ENCODE peak calls at places on chromosomes 3 and 15, in seven cellular contexts. F is K562, T is A549, P is HCT116, M is HepG2, V is H1, C is GM12878. E is an unnamed sample.

GRCh38 chr3:119497824-119498187 is 541 bp upstream of the TIMMDC1 start:
- DNase-seq in F (peak; percentile 41), T (peak; percentile 22), P (no peak), M (peak; percentile 20), V (no peak), C (no peak), E (peak; percentile 21)

GRCh38 chr3:46022909-46023785 is 4.1 kb downstream of the XCR1 start:
- DNase-seq in F (peak; percentile 68), T (no peak), P (no peak), M (no peak), V (peak; percentile 27), C (no peak), E (no peak)

GRCh38 chr15:101167791-101168462 is 83.9 kb downstream of the CHSY1 start:
- DNase-seq in F (peak; percentile 97), T (no peak), P (peak; percentile 31), M (peak; percentile 57), V (no peak), C (no peak), E (peak; percentile 97)

GRCh38 chr3:139537795-139538538 is 1.6 kb downstream of the RBP1 start:
- DNase-seq in F (no peak), T (no peak), P (peak; percentile 57), M (peak; percentile 62), V (no peak), C (no peak), E (no peak)

GRCh38 chr3:195150194-195151118 is 120.5 kb downstream of the XXYLT1 start:
- DNase-seq in F (peak; percentile 88), T (no peak), P (no peak), M (no peak), V (peak; percentile 55), C (no peak), E (peak; percentile 81)

GRCh38 chr15:52100807-52101206 is 11.8 kb downstream of the BCL2L10 start:
- DNase-seq in F (peak; percentile 86), T (no peak), P (peak; percentile 35), M (no peak), V (no peak), C (peak; percentile 69), E (peak; percentile 94)

GRCh38 chr15:49495993-49496747 is 73.1 kb downstream of the FGF7 start:
- DNase-seq in F (no peak), T (no peak), P (no peak), M (no peak), V (no peak), C (no peak), E (peak; percentile 79)

GRCh38 chr3:70065666-70066253 is 66.2 kb downstream of the SAMMSON start:
- DNase-seq in F (no peak), T (peak; percentile 18), P (no peak), M (no peak), V (peak; percentile 51), C (no peak), E (no peak)

GRCh38 chr15:49686626-49687025 is 65.8 kb downstream of the DTWD1 start:
- DNase-seq in F (no peak), T (no peak), P (no peak), M (no peak), V (no peak), C (no peak), E (peak; percentile 32)

GRCh38 chr3:52067046-52067445 is 10.7 kb upstream of the DUSP7 start:
- DNase-seq in F (no peak), T (no peak), P (no peak), M (no peak), V (no peak), C (no peak), E (no peak)

GRCh38 chr3:42755681-42756578 is 17.1 kb downstream of the CCDC13 start:
- DNase-seq in F (peak; percentile 60), T (peak; percentile 18), P (no peak), M (peak; percentile 91), V (peak; percentile 52), C (no peak), E (peak; percentile 35)

GRCh38 chr3:129343643-129344360 is 65.1 kb downstream of the HMCES start:
- DNase-seq in F (peak; percentile 60), T (peak; percentile 44), P (peak; percentile 21), M (no peak), V (peak; percentile 85), C (no peak), E (no peak)

GRCh38 chr3:23128655-23129054 is 74.5 kb upstream of the UBE2E2 start:
- DNase-seq in F (no peak), T (no peak), P (no peak), M (no peak), V (no peak), C (no peak), E (no peak)

GRCh38 chr3:116341381-116341780 is 103.9 kb downstream of the LSAMP start:
- DNase-seq in F (no peak), T (no peak), P (no peak), M (no peak), V (no peak), C (no peak), E (no peak)

GRCh38 chr3:132756108-132756650 is 34.0 kb upstream of the NPHP3 start:
- DNase-seq in F (peak; percentile 17), T (no peak), P (no peak), M (no peak), V (no peak), C (no peak), E (no peak)

GRCh38 chr15:69574506-69574905 is 121.9 kb downstream of the RPLP1 start:
- DNase-seq in F (no peak), T (no peak), P (no peak), M (no peak), V (no peak), C (no peak), E (no peak)

DNA sequence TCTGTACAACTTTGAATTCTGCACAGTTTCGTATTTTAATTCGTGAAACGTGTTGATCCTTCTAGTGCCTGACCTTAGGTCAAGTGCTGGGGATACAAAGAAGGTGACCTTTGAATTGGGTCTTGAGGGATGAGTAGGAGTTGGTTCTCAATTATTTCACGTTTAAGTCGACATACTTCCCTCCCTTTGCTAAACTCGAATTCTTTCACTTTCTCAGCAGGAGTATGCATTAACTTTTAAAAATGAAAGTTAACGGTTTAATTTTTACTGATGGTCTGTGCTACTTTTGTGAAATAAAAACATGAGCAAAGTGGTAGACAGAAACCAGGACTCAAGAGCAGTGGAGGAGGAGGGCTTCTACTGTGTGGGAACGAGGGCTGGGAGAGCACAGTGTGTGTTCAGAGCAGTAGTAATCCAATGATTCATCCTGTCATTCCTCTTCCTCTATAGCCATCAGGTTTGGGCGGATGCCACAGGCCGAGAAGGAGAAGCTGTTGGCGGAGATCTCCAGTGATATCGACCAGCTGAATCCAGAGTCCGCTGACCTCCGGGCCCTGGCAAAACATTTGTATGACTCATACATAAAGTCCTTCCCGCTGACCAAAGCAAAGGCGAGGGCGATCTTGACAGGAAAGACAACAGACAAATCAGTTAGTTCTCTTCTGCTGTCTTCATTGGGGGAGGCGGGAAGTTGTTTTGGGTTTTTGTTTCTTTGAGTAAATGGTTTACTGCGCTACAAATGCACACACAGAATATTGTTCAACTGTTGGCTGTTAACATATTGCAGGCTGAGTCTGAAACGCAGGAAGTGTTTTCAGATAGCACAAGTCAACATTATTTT is 78.6 kb upstream of the TSEN2 start:
- DNase-seq in F (peak; percentile 84), T (peak; percentile 70), P (peak; percentile 92), M (peak; percentile 99), V (no peak), C (no peak), E (peak; percentile 97)
- TF ChIP-seq CEBPB in F (no peak), T (no peak), P (peak; percentile 72), M (no peak), V (no peak), C (no peak), E (no peak)

DNA sequence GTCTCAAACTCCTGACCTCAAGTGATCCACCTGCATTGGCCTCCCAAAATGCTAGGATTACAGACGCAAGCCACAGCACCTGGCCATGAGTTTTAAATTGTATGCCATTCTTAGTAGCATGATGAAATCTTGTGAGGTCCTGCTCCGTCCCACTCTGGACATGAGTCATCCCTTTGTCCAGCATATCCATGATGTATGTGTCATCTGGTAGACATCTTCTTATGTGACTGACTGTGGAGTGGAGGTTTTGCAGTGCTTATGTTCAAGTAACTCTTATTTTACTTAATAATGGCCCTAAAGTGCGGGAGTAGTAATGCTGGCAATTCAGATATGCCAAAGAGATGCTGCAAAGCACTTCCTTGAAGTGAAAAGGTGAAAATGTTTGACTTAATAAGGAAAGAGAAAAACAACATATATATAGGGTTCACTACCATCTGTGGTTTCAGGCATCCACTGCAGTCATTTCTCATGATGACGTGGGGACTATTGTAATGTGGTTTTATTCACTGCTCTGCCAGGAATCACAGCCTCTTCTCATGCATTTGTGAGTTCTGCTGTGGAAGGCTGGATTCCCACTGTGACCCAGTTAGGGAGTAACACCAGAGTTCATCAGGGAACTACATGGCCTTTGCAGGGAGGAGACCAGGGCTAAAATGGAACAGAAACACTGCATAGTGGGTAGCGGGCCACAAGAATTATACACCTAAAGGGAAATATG is 204.6 kb upstream of the STRIT1 start:
- DNase-seq in F (peak; percentile 4), T (peak; percentile 32), P (peak; percentile 60), M (peak; percentile 7), V (no peak), C (no peak), E (peak; percentile 50)
- TF ChIP-seq CEBPB in F (no peak), T (no peak), P (peak; percentile 70), M (no peak), V (no peak), C (no peak), E (no peak)

DNA sequence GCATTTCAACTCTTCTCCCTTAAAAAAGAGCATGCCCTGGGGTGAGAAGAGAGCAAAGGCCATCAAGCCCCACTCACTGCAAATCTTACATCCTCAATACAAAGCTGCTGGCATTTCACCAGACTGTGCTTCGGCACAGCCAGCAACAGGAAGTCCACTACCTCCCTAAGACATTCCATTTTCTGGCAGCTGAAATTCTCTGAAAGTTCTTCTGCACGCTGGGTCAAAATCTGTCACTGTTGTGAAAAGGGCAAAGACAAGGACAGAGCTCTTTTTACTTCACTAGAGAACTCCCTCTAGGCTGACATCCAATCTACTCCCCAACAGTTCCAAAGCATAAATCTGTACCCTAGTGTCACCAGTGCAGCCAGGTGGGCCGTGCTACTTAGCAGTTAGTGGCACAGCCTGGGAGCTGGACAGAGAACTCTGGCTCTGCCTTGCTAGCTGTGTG is 6.3 kb downstream of the MTMR10 start:
- DNase-seq in F (no peak), T (no peak), P (no peak), M (no peak), V (no peak), C (no peak), E (peak; percentile 20)
- TF ChIP-seq CEBPB in F (no peak), T (no peak), P (no peak), M (no peak), V (no peak), C (no peak), E (no peak)

DNA sequence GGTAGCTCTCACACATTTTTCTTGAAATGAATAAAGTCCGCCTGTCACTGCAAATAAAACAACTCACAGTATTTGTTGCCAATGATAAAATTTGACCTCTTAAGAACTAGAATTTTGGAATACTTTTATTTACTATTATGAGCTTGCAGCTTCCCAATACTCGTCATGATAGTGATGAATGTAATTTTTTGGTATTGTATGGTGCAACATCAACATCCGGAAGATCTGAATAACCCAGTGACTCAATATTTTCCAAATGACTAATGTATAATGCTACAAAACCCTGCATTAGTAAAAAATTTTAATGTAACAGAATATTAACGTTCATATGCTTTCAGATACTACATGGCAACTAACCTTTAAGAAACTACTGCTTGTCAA is 95.5 kb downstream of the IGF2BP2 start:
- DNase-seq in F (no peak), T (no peak), P (no peak), M (no peak), V (no peak), C (no peak), E (peak; percentile 88)
- TF ChIP-seq CEBPB in F (no peak), T (peak; percentile 40), P (peak; percentile 87), M (no peak), V (no peak), C (no peak), E (peak; percentile 97)

GRCh38 chr3:121793078-121793477 is 41.8 kb downstream of the IQCB1 start:
- DNase-seq in F (no peak), T (no peak), P (no peak), M (no peak), V (no peak), C (no peak), E (no peak)
- TF ChIP-seq CEBPB in F (no peak), T (no peak), P (no peak), M (no peak), V (no peak), C (no peak), E (no peak)

E was measured in IMR-90.